ENCODE peak calls at places on chromosomes 11 and 22, in four cellular contexts. I, B, W and C are unnamed samples.

GRCh38 chr11:48013269-48013901 is 33.0 kb downstream of the PTPRJ start:
- DNase-seq in I (peak), W (no peak), B (peak), C (peak)

GRCh38 chr11:102120006-102120405 is 9.8 kb downstream of the YAP1 start:
- DNase-seq in B (no peak), W (no peak), I (peak), C (no peak)

GRCh38 chr22:19069451-19069850 is 52.8 kb downstream of the DGCR2 start:
- DNase-seq in W (no peak), B (no peak), I (no peak), C (no peak)

GRCh38 chr22:49372111-49372529 is 455.6 kb downstream of the BRD1 start:
- DNase-seq in B (peak), I (no peak), W (no peak), C (no peak)

GRCh38 chr22:23565942-23566715 is 14.0 kb downstream of the IGLL1 start:
- DNase-seq in B (no peak), W (no peak), I (no peak), C (no peak)

GRCh38 chr11:420054-420910 is 5.5 kb upstream of the SIGIRR start:
- DNase-seq in B (no peak), I (no peak), W (no peak), C (no peak)

GRCh38 chr22:24413271-24413670 is 14.1 kb upstream of the ADORA2A start:
- DNase-seq in I (no peak), B (no peak), W (no peak), C (no peak)

GRCh38 chr11:121240650-121241299 is 51.8 kb upstream of the SC5D start:
- DNase-seq in B (no peak), I (no peak), W (no peak), C (no peak)

DNA sequence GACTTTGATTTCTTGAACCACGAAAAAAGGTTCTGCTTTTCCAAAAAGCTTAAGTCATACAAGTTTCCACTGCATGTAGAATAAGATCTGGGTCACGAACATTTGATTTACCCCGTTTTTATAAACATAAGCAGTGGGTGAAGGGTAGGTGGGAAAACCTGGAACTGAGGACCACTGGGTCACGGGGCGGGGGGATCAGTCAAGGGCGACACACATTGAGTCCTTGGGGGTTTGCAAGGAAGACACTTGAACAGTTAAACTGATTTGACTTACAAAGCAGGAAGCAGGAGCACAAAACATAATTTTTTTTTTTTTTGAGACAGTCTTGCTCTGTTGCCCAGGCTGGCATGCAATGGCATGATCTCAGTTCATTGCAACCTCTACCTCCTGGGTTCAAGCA is 10.9 kb downstream of the FADS3 start:
- DNase-seq in I (no peak), W (no peak), B (no peak), C (no peak)
- H3K4me3 ChIP-seq in I (no peak), W (no peak), B (no peak), C (no peak)

DNA sequence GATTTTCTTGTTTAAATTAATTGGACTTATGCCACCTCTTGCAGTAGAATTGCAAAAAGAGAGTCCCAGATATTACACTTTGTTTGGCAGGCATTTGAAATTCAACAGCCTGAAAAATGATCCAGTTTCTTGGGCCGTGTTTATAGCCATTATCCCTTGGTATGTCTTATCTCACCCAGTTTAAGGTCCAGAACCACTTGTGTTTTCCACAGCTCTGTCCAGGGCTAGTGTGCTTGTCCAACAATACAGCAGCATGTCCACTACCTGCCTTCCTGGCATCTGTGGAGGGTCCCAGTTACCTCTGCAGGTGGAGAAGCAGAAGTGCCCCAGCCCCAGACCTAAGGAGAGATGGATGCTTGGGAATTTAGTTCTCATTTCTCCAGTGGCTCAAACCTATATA is 397.4 kb downstream of the SOX6 start:
- DNase-seq in W (no peak), B (no peak), I (no peak), C (no peak)
- H3K27ac ChIP-seq in W (no peak), B (no peak), I (no peak), C (no peak)

DNA sequence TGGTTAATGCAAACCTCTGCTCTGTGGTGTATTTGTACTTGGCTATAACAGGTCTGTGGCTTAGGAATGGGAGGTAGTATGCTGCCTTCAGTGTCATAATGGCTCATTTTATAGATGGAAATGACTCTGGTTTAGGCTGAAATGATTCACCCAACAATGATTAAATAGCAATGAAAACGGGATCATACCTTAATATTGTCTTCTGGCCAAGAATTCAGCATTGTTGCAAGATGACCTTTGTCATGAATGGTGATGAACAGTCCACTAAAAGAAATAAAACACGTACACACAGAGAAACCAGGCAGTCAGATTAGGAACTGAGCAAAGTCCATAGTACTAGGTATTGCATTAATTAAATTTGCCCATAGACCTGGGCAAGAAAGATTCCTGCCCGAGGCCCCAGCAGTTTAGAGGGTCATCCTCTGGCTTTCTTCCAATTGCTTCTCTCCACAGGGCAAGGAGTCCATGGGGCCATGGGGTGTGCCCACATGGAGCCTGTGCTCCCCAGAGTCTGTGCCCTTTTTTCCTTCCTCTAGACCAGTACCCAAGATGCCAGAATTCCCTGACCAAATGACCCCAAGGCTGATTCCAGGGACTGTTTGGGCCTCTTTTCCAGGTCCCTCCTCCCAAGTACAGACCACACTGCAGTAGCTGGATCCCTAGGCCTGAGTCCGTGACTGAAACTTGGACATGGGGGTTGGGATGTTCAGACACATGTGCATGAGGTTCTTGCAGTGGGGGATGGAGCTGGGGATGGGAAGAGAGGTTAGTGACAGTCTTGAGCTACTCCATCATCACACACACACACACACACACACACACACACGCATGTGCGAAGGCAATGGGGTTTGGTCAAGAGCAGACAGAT is 134.2 kb downstream of the CCDC81 start:
- DNase-seq in W (no peak), I (peak), B (peak), C (no peak)
- H3K4me3 ChIP-seq in W (no peak), I (no peak), B (no peak), C (no peak)

GRCh38 chr11:94027210-94027609 is 6.1 kb downstream of the HEPHL1 start:
- DNase-seq in B (no peak), W (no peak), I (no peak), C (no peak)
- H3K27ac ChIP-seq in B (no peak), W (no peak), I (no peak), C (no peak)

GRCh38 chr11:117197006-117197405 is 2.2 kb upstream of the TAGLN start:
- DNase-seq in B (no peak), I (no peak), W (no peak), C (peak)

GRCh38 chr11:117199061-117199915 is at the start of gene TAGLN:
- DNase-seq in B (peak), I (peak), W (peak), C (peak)

GRCh38 chr11:117197516-117198456 is 1.4 kb upstream of the TAGLN start:
- DNase-seq in W (no peak), B (peak), I (peak), C (peak)

GRCh38 chr11:117199916-117200812 is 994 bp downstream of the TAGLN start:
- DNase-seq in B (no peak), W (no peak), I (no peak), C (no peak)

DNA sequence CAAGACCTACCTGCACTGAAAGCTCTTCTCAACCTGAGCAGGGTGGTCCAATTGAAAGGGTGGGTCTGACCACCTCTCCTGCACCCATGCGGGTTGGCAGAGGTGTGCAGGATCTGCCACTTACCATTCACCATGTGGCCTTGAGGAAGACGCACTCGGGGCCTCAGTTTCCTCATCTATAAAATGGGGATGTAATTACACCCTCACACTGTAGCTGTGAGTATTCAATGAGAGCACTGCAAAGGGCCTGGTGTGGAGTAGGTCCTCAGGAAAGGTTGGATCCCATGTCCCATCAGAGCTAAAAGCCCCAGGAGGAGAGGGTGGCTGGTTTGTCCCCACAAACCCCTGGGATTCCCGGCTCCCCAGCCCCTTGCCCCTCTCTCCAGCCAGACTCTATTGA is 557 bp upstream of the TAGLN start:
- DNase-seq in I (no peak), W (no peak), B (no peak), C (no peak)
- H3K4me3 ChIP-seq in I (peak), W (peak), B (no peak), C (peak)

GRCh38 chr11:123168955-123169484 is 26.0 kb downstream of the CLMP start:
- DNase-seq in I (no peak), W (no peak), B (no peak), C (no peak)

GRCh38 chr11:123164732-123165450 is 30.2 kb downstream of the CLMP start:
- DNase-seq in I (peak), W (no peak), B (no peak), C (no peak)

GRCh38 chr11:123168236-123168635 is 26.8 kb downstream of the CLMP start:
- DNase-seq in I (no peak), B (no peak), W (no peak), C (no peak)

GRCh38 chr11:123163621-123164020 is 31.4 kb downstream of the CLMP start:
- DNase-seq in I (no peak), W (no peak), B (no peak), C (no peak)

GRCh38 chr11:123166095-123166559 is 28.9 kb downstream of the CLMP start:
- DNase-seq in W (peak), B (peak), I (peak), C (peak)
- H3K27ac ChIP-seq in W (peak), B (peak), I (peak), C (no peak)

DNA sequence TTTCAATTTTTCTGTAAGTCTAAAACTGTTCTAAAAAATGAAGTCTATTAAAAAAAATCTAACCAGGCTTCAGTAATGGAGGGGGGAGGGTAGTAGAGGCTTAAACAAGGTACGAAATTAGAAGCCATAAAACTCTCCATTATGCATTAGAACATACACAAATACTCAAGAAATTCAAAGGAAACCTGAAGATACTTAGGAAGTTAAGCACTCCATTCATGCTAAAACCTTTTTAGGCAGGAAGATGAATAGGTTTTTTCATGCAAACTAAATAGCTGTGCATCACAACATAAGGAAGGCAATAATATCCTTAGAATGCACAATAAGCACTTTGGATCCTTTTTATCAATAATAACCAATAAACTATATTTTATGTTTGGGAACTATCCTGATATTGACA is 2.4 kb downstream of the RAB6A start:
- DNase-seq in B (no peak), W (no peak), I (no peak), C (no peak)
- H3K4me3 ChIP-seq in B (peak), W (peak), I (peak), C (peak)

DNA sequence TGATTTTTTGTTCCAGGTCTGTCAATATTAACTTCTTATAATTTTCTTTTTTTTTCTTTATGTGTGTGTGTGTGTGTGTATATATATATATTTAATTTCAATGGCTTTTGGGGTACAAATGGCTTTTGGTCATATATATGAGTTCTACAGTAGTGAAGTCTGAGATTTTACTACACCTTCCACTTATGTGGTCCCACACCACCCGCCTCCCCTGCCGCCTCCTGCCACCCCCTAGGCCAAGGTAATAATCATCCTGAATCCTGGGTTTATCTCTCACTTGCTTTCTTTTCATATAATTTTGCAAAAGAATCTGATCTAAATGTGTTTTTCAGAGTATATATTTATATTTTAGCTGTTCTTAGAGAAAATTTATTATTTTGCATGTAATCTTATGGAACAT is 11.1 kb downstream of the NEAT1 start:
- DNase-seq in B (no peak), W (no peak), I (peak), C (no peak)
- H3K27ac ChIP-seq in B (no peak), W (no peak), I (no peak), C (peak)